ENCODE peak calls at places on chromosomes 6 and 20, in four cellular contexts. One of them, this sample, is unnamed.

GRCh38 chr20:57326667-57327455 is 2.7 kb upstream of the SPO11 start:
- DNase-seq in lower lobe of right lung: no peak
- DNase-seq in left lung: no peak
- DNase-seq in choroid plexus epithelial cell: no peak
- DNase-seq in this sample: no peak

GRCh38 chr6:158262755-158263154 is 49.5 kb upstream of the TULP4 start:
- DNase-seq in lower lobe of right lung: no peak
- DNase-seq in left lung: no peak
- DNase-seq in choroid plexus epithelial cell: no peak
- DNase-seq in this sample: no peak

GRCh38 chr6:41707565-41708200 is 27.7 kb downstream of the TFEB start:
- DNase-seq in lower lobe of right lung: peak
- DNase-seq in left lung: peak
- DNase-seq in choroid plexus epithelial cell: no peak
- DNase-seq in this sample: peak

GRCh38 chr6:160065200-160065599 is 56.4 kb upstream of the SLC22A1 start:
- DNase-seq in lower lobe of right lung: no peak
- DNase-seq in left lung: no peak
- DNase-seq in choroid plexus epithelial cell: no peak
- DNase-seq in this sample: no peak

GRCh38 chr6:140314675-140315074 is 940.2 kb upstream of the CITED2 start:
- DNase-seq in lower lobe of right lung: no peak
- DNase-seq in left lung: no peak
- DNase-seq in choroid plexus epithelial cell: no peak
- DNase-seq in this sample: no peak

GRCh38 chr6:7991992-7992815 is 72.0 kb downstream of the BLOC1S5 start:
- DNase-seq in lower lobe of right lung: no peak
- DNase-seq in left lung: no peak
- DNase-seq in choroid plexus epithelial cell: peak
- DNase-seq in this sample: peak

GRCh38 chr6:18329781-18330180 is 57.4 kb upstream of the RNF144B start:
- DNase-seq in lower lobe of right lung: no peak
- DNase-seq in left lung: no peak
- DNase-seq in choroid plexus epithelial cell: no peak
- DNase-seq in this sample: no peak

GRCh38 chr6:36025260-36025931 is 955 bp upstream of the SLC26A8 start:
- DNase-seq in lower lobe of right lung: no peak
- DNase-seq in left lung: no peak
- DNase-seq in choroid plexus epithelial cell: peak
- DNase-seq in this sample: no peak

GRCh38 chr20:40442181-40442963 is 246.7 kb downstream of the MAFB start:
- DNase-seq in lower lobe of right lung: no peak
- DNase-seq in left lung: no peak
- DNase-seq in choroid plexus epithelial cell: peak
- DNase-seq in this sample: peak

GRCh38 chr6:20939161-20939775 is 405.0 kb downstream of the CDKAL1 start:
- DNase-seq in lower lobe of right lung: no peak
- DNase-seq in left lung: no peak
- DNase-seq in choroid plexus epithelial cell: no peak
- DNase-seq in this sample: no peak

GRCh38 chr20:62277253-62277652 is 25.5 kb upstream of the ADRM1 start:
- DNase-seq in lower lobe of right lung: no peak
- DNase-seq in left lung: no peak
- DNase-seq in choroid plexus epithelial cell: no peak
- DNase-seq in this sample: no peak

GRCh38 chr6:169567809-169568208 is 134.0 kb downstream of the WDR27 start:
- DNase-seq in lower lobe of right lung: no peak
- DNase-seq in left lung: no peak
- DNase-seq in choroid plexus epithelial cell: no peak
- DNase-seq in this sample: no peak

This sample was measured in KBM-7.